ENCODE peak calls at places on chromosomes 13 and 19, in six cellular contexts. One of them, this sample, is unnamed.

GRCh38 chr19:50327461-50328256 is 1.5 kb downstream of the KCNC3 start:
- DNase-seq in heart right ventricle: no peak
- DNase-seq in astrocyte: no peak
- DNase-seq in pancreas: peak; percentile 31
- DNase-seq in SK-N-SH: no peak
- DNase-seq in psoas muscle: no peak
- DNase-seq in this sample: no peak

GRCh38 chr19:47107201-47107952 is 6.2 kb downstream of the ZC3H4 start:
- DNase-seq in heart right ventricle: no peak
- DNase-seq in SK-N-SH: no peak
- DNase-seq in psoas muscle: no peak
- DNase-seq in pancreas: no peak
- DNase-seq in astrocyte: peak; percentile 19
- DNase-seq in this sample: no peak

GRCh38 chr13:60584976-60585375 is 188.0 kb downstream of the TDRD3 start:
- DNase-seq in astrocyte: peak; percentile 35
- DNase-seq in heart right ventricle: no peak
- DNase-seq in SK-N-SH: no peak
- DNase-seq in pancreas: no peak
- DNase-seq in psoas muscle: no peak
- DNase-seq in this sample: no peak

GRCh38 chr13:27371932-27372331 is 52.5 kb upstream of the GTF3A start:
- DNase-seq in heart right ventricle: no peak
- DNase-seq in astrocyte: no peak
- DNase-seq in pancreas: peak; percentile 86
- DNase-seq in SK-N-SH: no peak
- DNase-seq in psoas muscle: no peak
- DNase-seq in this sample: no peak

GRCh38 chr13:79549355-79550106 is 68.6 kb downstream of the NDFIP2 start:
- DNase-seq in astrocyte: peak; percentile 57
- DNase-seq in heart right ventricle: no peak
- DNase-seq in psoas muscle: no peak
- DNase-seq in SK-N-SH: peak; percentile 21
- DNase-seq in pancreas: no peak
- DNase-seq in this sample: no peak

GRCh38 chr13:89550842-89551422 is 1796.6 kb upstream of the MIR17HG start:
- DNase-seq in SK-N-SH: no peak
- DNase-seq in psoas muscle: no peak
- DNase-seq in pancreas: no peak
- DNase-seq in heart right ventricle: no peak
- DNase-seq in astrocyte: peak; percentile 65
- DNase-seq in this sample: no peak

GRCh38 chr13:99979453-99980200 is 2.0 kb upstream of the ZIC2 start:
- DNase-seq in SK-N-SH: peak; percentile 56
- DNase-seq in astrocyte: no peak
- DNase-seq in pancreas: no peak
- DNase-seq in heart right ventricle: no peak
- DNase-seq in psoas muscle: peak; percentile 43
- DNase-seq in this sample: no peak

GRCh38 chr19:13920940-13921744 is 15.1 kb downstream of the CC2D1A start:
- DNase-seq in SK-N-SH: peak; percentile 77
- DNase-seq in astrocyte: peak; percentile 41
- DNase-seq in psoas muscle: no peak
- DNase-seq in pancreas: no peak
- DNase-seq in heart right ventricle: no peak
- DNase-seq in this sample: peak; percentile 43

GRCh38 chr19:32646556-32646955 is 28.4 kb downstream of the ANKRD27 start:
- DNase-seq in pancreas: no peak
- DNase-seq in astrocyte: no peak
- DNase-seq in heart right ventricle: no peak
- DNase-seq in SK-N-SH: no peak
- DNase-seq in psoas muscle: no peak
- DNase-seq in this sample: no peak

GRCh38 chr19:3503036-3503572 is 2.6 kb upstream of the DOHH start:
- DNase-seq in psoas muscle: no peak
- DNase-seq in heart right ventricle: no peak
- DNase-seq in pancreas: no peak
- DNase-seq in SK-N-SH: no peak
- DNase-seq in astrocyte: peak; percentile 26
- DNase-seq in this sample: no peak

GRCh38 chr13:114136576-114136975 is 4.2 kb upstream of the RASA3 start:
- DNase-seq in pancreas: no peak
- DNase-seq in psoas muscle: peak; percentile 27
- DNase-seq in SK-N-SH: no peak
- DNase-seq in astrocyte: no peak
- DNase-seq in heart right ventricle: no peak
- DNase-seq in this sample: no peak

GRCh38 chr19:47436712-47437401 is 17.5 kb upstream of the MEIS3 start:
- DNase-seq in pancreas: peak; percentile 76
- DNase-seq in SK-N-SH: peak; percentile 86
- DNase-seq in astrocyte: no peak
- DNase-seq in heart right ventricle: peak; percentile 74
- DNase-seq in psoas muscle: peak; percentile 87
- DNase-seq in this sample: peak; percentile 84

GRCh38 chr13:98285317-98285716 is 108.2 kb upstream of the RNF113B start:
- DNase-seq in psoas muscle: no peak
- DNase-seq in pancreas: no peak
- DNase-seq in astrocyte: peak; percentile 61
- DNase-seq in SK-N-SH: peak; percentile 39
- DNase-seq in heart right ventricle: no peak
- DNase-seq in this sample: no peak

GRCh38 chr19:32711747-32712146 is 7.8 kb upstream of the TDRD12 start:
- DNase-seq in pancreas: no peak
- DNase-seq in psoas muscle: no peak
- DNase-seq in astrocyte: no peak
- DNase-seq in heart right ventricle: no peak
- DNase-seq in SK-N-SH: no peak
- DNase-seq in this sample: no peak

DNA sequence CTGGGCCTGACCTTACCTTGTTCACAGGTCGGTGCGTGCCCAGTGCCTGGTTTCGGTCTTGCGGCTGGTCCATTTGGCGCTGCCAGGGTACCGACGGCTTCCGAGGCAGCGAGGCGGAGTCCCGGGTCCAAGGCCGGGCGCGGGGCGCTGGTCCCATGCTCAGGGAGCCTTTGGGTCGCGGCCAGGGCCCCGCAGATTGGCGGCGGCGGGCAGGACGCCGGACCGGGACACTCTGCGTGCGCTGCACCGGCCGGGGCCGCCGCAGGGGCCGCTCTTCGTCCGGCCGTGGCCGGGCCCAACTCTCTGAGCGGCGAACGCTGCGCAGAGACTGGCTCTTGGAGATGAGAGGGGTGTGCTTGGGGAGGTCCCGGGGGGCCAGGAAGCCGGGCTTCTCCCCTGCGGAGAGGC is 3.3 kb upstream of the WIZ start:
- DNase-seq in SK-N-SH: peak; percentile 75
- DNase-seq in psoas muscle: no peak
- DNase-seq in astrocyte: no peak
- DNase-seq in heart right ventricle: no peak
- DNase-seq in pancreas: no peak
- DNase-seq in this sample: no peak
- TF ChIP-seq CTCF in SK-N-SH: peak; percentile 24
- TF ChIP-seq CTCF in psoas muscle: peak; percentile 49
- TF ChIP-seq CTCF in astrocyte: no peak
- TF ChIP-seq CTCF in heart right ventricle: peak; percentile 41
- TF ChIP-seq CTCF in pancreas: no peak
- TF ChIP-seq CTCF in this sample: no peak

GRCh38 chr13:111620586-111620985 is 300.1 kb downstream of the TEX29 start:
- DNase-seq in astrocyte: no peak
- DNase-seq in SK-N-SH: no peak
- DNase-seq in pancreas: no peak
- DNase-seq in psoas muscle: no peak
- DNase-seq in heart right ventricle: no peak
- DNase-seq in this sample: no peak

GRCh38 chr13:111614613-111615012 is 294.2 kb downstream of the TEX29 start:
- DNase-seq in psoas muscle: no peak
- DNase-seq in pancreas: no peak
- DNase-seq in heart right ventricle: no peak
- DNase-seq in astrocyte: no peak
- DNase-seq in SK-N-SH: no peak
- DNase-seq in this sample: no peak

GRCh38 chr13:111614009-111614408 is 293.6 kb downstream of the TEX29 start:
- DNase-seq in heart right ventricle: no peak
- DNase-seq in SK-N-SH: no peak
- DNase-seq in astrocyte: no peak
- DNase-seq in pancreas: no peak
- DNase-seq in psoas muscle: no peak
- DNase-seq in this sample: no peak

GRCh38 chr13:111612918-111613317 is 292.5 kb downstream of the TEX29 start:
- DNase-seq in heart right ventricle: no peak
- DNase-seq in pancreas: no peak
- DNase-seq in psoas muscle: no peak
- DNase-seq in SK-N-SH: no peak
- DNase-seq in astrocyte: no peak
- DNase-seq in this sample: no peak

DNA sequence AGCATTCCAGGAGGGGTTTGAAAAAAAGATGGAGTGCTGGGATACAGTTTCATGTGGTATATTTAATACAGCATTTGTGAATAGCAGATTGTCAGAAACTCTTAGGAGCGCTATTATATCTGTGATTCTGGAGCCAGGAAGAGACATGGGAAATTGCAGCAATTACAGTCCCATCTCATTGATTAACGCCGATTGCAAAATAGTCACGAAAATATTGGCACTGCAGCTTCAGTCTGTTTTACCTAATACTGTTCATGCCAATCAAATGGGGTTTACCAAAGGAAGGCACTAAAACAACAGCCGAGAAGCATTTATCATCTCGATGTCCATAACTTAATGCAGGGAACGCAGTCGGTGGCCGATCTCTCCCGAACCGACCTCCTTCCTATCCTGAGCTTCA is 295.8 kb downstream of the TEX29 start:
- DNase-seq in heart right ventricle: no peak
- DNase-seq in astrocyte: no peak
- DNase-seq in SK-N-SH: no peak
- DNase-seq in psoas muscle: no peak
- DNase-seq in pancreas: no peak
- DNase-seq in this sample: no peak
- H3K4me3 ChIP-seq in heart right ventricle: no peak overlapping the region
- H3K4me3 ChIP-seq in astrocyte: no peak overlapping the region
- H3K4me3 ChIP-seq in SK-N-SH: no peak overlapping the region
- H3K4me3 ChIP-seq in psoas muscle: no peak overlapping the region
- H3K4me3 ChIP-seq in pancreas: no peak overlapping the region
- H3K4me3 ChIP-seq in this sample: no peak overlapping the region

GRCh38 chr13:30608364-30608763 is 9.4 kb upstream of the USPL1 start:
- DNase-seq in heart right ventricle: peak; percentile 29
- DNase-seq in pancreas: no peak
- DNase-seq in SK-N-SH: no peak
- DNase-seq in astrocyte: no peak
- DNase-seq in psoas muscle: no peak
- DNase-seq in this sample: no peak
- H3K27ac ChIP-seq in heart right ventricle: peak overlapping the region; percentile 28
- H3K27ac ChIP-seq in pancreas: no peak overlapping the region
- H3K27ac ChIP-seq in SK-N-SH: no peak overlapping the region
- H3K27ac ChIP-seq in astrocyte: no peak overlapping the region
- H3K27ac ChIP-seq in psoas muscle: no peak overlapping the region
- H3K27ac ChIP-seq in this sample: no peak overlapping the region

GRCh38 chr19:19226204-19226603 is 14.4 kb downstream of the NCAN start:
- DNase-seq in pancreas: no peak
- DNase-seq in astrocyte: no peak
- DNase-seq in SK-N-SH: no peak
- DNase-seq in heart right ventricle: no peak
- DNase-seq in psoas muscle: no peak
- DNase-seq in this sample: no peak
- TF ChIP-seq CTCF in pancreas: no peak
- TF ChIP-seq CTCF in astrocyte: no peak
- TF ChIP-seq CTCF in SK-N-SH: no peak
- TF ChIP-seq CTCF in heart right ventricle: no peak
- TF ChIP-seq CTCF in psoas muscle: no peak
- TF ChIP-seq CTCF in this sample: no peak

This sample was measured in lung.